ENCODE peak calls at places on chromosome 1, in nine cellular contexts. K, N, A, F, M, Z, W, D and J are unnamed samples.

GRCh38 chr1:201383647-201384405 is 6.3 kb upstream of the TNNT2 start:
- DNase-seq in A (no peak), M (no peak), K (no peak), Z (no peak), N (no peak), W (no peak), D (peak; percentile 66), F (no peak), J (no peak)

GRCh38 chr1:3756394-3756793 is 4.1 kb downstream of the CCDC27 start:
- DNase-seq in M (no peak), A (no peak), D (no peak), K (no peak), F (no peak), N (no peak), Z (no peak), W (no peak), J (no peak)

GRCh38 chr1:166172106-166172505 is 5.3 kb upstream of the FAM78B start:
- DNase-seq in F (no peak), W (peak; percentile 31), K (no peak), N (no peak), A (no peak), Z (no peak), M (no peak), D (peak; percentile 28), J (no peak)

GRCh38 chr1:223313415-223313754 is 50.6 kb downstream of the SUSD4 start:
- DNase-seq in F (no peak), M (no peak), A (no peak), K (no peak), Z (no peak), W (no peak), N (no peak), D (no peak), J (no peak)

GRCh38 chr1:246779561-246780175 is 55.5 kb downstream of the SCCPDH start:
- DNase-seq in F (no peak), D (no peak), A (no peak), W (no peak), Z (no peak), M (no peak), N (no peak), K (no peak), J (no peak)

GRCh38 chr1:29772584-29772983 is 536.3 kb downstream of the PTPRU start:
- DNase-seq in W (no peak), M (no peak), K (no peak), A (no peak), N (no peak), Z (no peak), F (no peak), D (no peak), J (no peak)

GRCh38 chr1:240100351-240100750 is 8.7 kb downstream of the FMN2 start:
- DNase-seq in Z (no peak), D (no peak), W (no peak), M (no peak), A (no peak), N (no peak), K (no peak), F (no peak), J (no peak)

GRCh38 chr1:23660671-23661070 is 30.9 kb upstream of the RPL11 start:
- DNase-seq in D (no peak), F (no peak), W (no peak), N (no peak), K (no peak), M (no peak), Z (no peak), A (no peak), J (no peak)

GRCh38 chr1:232641507-232641906 is 11.6 kb upstream of the SIPA1L2 start:
- DNase-seq in K (no peak), W (no peak), F (no peak), A (no peak), N (no peak), D (no peak), Z (no peak), M (no peak), J (no peak)

GRCh38 chr1:211938473-211939080 is 96.8 kb downstream of the INTS7 start:
- DNase-seq in K (no peak), A (no peak), W (no peak), Z (no peak), M (peak; percentile 26), F (peak; percentile 50), N (no peak), D (no peak), J (peak; percentile 9)

GRCh38 chr1:18750600-18750999 is 108.9 kb downstream of the TAS1R2 start:
- DNase-seq in Z (no peak), N (no peak), K (no peak), M (no peak), F (no peak), W (no peak), A (no peak), D (no peak), J (no peak)

GRCh38 chr1:3942416-3943122 is 42.5 kb upstream of the C1orf174 start:
- DNase-seq in A (no peak), M (no peak), K (no peak), W (no peak), D (no peak), Z (no peak), F (no peak), N (no peak), J (no peak)

GRCh38 chr1:29789910-29790247 is 553.6 kb downstream of the PTPRU start:
- DNase-seq in N (no peak), Z (no peak), A (no peak), M (no peak), K (no peak), F (no peak), W (no peak), D (no peak), J (no peak)

GRCh38 chr1:1406101-1406820 is 832 bp downstream of the MRPL20 start:
- DNase-seq in K (no peak), A (no peak), N (no peak), D (peak; percentile 14), M (no peak), Z (no peak), F (no peak), W (no peak), J (no peak)

GRCh38 chr1:64263335-64263734 is 59.9 kb downstream of the UBE2U start:
- DNase-seq in K (no peak), N (no peak), W (no peak), A (no peak), F (no peak), Z (peak; percentile 67), M (no peak), D (no peak), J (no peak)

GRCh38 chr1:26788836-26789611 is 1.3 kb downstream of the PIGV start:
- DNase-seq in N (peak; percentile 80), M (peak; percentile 92), Z (peak; percentile 81), K (peak; percentile 80), D (peak; percentile 84), A (peak; percentile 86), F (peak; percentile 88), W (peak; percentile 83), J (peak; percentile 86)